ENCODE peak calls at places on chromosomes 2 and 18, in four cellular contexts. R, C, O and N are unnamed samples.
A peak's percentile ranks its signal among the peaks of the same experiment; 100 is the strongest.

GRCh38 chr2:138893746-138894145 is 113.6 kb upstream of the NXPH2 start:
- DNase-seq in C (no peak), R (no peak), O (no peak), N (no peak)

GRCh38 chr2:144477943-144478283 is 42.0 kb downstream of the ZEB2 start:
- DNase-seq in R (no peak), O (no peak), C (no peak), N (no peak)

GRCh38 chr18:63878982-63879381 is 8.5 kb upstream of the SERPINB2 start:
- DNase-seq in R (no peak), C (no peak), O (no peak), N (no peak)

GRCh38 chr2:193141998-193142397 is 947.3 kb upstream of the TMEFF2 start:
- DNase-seq in R (no peak), O (no peak), C (no peak), N (no peak)

GRCh38 chr2:98683728-98684127 is 47.2 kb downstream of the MGAT4A start:
- DNase-seq in C (no peak), R (no peak), O (no peak), N (no peak)

GRCh38 chr2:13005761-13006336 is 289.1 kb downstream of the TRIB2 start:
- DNase-seq in R (no peak), O (no peak), C (no peak), N (no peak)

GRCh38 chr2:15810451-15811150 is 129.7 kb upstream of the MYCN start:
- DNase-seq in O (no peak), R (no peak), C (no peak), N (no peak)

GRCh38 chr2:239322414-239323086 is 78.3 kb downstream of the HDAC4 start:
- DNase-seq in R (peak; percentile 18), C (no peak), O (no peak), N (no peak)

GRCh38 chr18:76371804-76372203 is 123.2 kb downstream of the ZNF516 start:
- DNase-seq in C (no peak), R (no peak), O (no peak), N (no peak)

GRCh38 chr2:27572439-27572838 is 10.4 kb upstream of the ZNF512 start:
- DNase-seq in R (no peak), O (no peak), C (no peak), N (no peak)

GRCh38 chr2:40719414-40719813 is 267.5 kb upstream of the SLC8A1 start:
- DNase-seq in R (no peak), C (no peak), O (no peak), N (no peak)

GRCh38 chr2:85248741-85249524 is 78.9 kb downstream of the TGOLN2 start:
- DNase-seq in C (no peak), R (no peak), O (no peak), N (peak; percentile 57)

GRCh38 chr2:128590309-128591021 is 271.8 kb upstream of the HS6ST1 start:
- DNase-seq in C (no peak), R (no peak), O (no peak), N (no peak)

GRCh38 chr2:22944141-22944540 is 440.8 kb upstream of the KLHL29 start:
- DNase-seq in C (no peak), O (no peak), R (no peak), N (no peak)

GRCh38 chr2:46645681-46646162 is 166.4 kb downstream of the TMEM247 start:
- DNase-seq in C (no peak), R (no peak), O (no peak), N (no peak)
- TF ChIP-seq MYC in C (no peak), R (no peak), O (no peak), N (no peak)

GRCh38 chr2:37650548-37651101 is 20.8 kb downstream of the CDC42EP3 start:
- DNase-seq in O (no peak), R (no peak), C (no peak), N (no peak)
- TF ChIP-seq USF2 in O (no peak), R (no peak), C (no peak), N (no peak)

GRCh38 chr18:57299931-57300330 is 52.4 kb upstream of the ST8SIA3 start:
- DNase-seq in R (no peak), C (no peak), O (no peak), N (no peak)

GRCh38 chr18:57297306-57297705 is 55.1 kb upstream of the ST8SIA3 start:
- DNase-seq in O (no peak), R (no peak), C (no peak), N (no peak)

GRCh38 chr18:57296336-57296735 is 56.0 kb upstream of the ST8SIA3 start:
- DNase-seq in O (no peak), R (no peak), C (no peak), N (no peak)

GRCh38 chr18:57301573-57302230 is 50.7 kb upstream of the ST8SIA3 start:
- DNase-seq in C (no peak), O (no peak), R (no peak), N (no peak)
- TF ChIP-seq CEBPB in C (no peak), O (no peak), R (no peak), N (no peak)

GRCh38 chr2:223230352-223230751 is 178.4 kb downstream of the KCNE4 start:
- DNase-seq in R (no peak), O (no peak), C (no peak), N (no peak)

GRCh38 chr2:223238301-223238700 is 186.3 kb downstream of the KCNE4 start:
- DNase-seq in O (no peak), C (no peak), R (no peak), N (no peak)

GRCh38 chr2:223232896-223233295 is 180.9 kb downstream of the KCNE4 start:
- DNase-seq in C (no peak), R (no peak), O (no peak), N (no peak)

GRCh38 chr2:223235986-223236385 is 184.0 kb downstream of the KCNE4 start:
- DNase-seq in R (no peak), O (no peak), C (no peak), N (no peak)
- TF ChIP-seq MYC in R (no peak), O (no peak), C (no peak), N (no peak)

GRCh38 chr2:54967759-54968365 is 82.4 kb downstream of the RTN4 start:
- DNase-seq in C (no peak), O (no peak), R (no peak), N (no peak)
- TF ChIP-seq USF2 in C (no peak), O (no peak), R (no peak), N (no peak)

DNA sequence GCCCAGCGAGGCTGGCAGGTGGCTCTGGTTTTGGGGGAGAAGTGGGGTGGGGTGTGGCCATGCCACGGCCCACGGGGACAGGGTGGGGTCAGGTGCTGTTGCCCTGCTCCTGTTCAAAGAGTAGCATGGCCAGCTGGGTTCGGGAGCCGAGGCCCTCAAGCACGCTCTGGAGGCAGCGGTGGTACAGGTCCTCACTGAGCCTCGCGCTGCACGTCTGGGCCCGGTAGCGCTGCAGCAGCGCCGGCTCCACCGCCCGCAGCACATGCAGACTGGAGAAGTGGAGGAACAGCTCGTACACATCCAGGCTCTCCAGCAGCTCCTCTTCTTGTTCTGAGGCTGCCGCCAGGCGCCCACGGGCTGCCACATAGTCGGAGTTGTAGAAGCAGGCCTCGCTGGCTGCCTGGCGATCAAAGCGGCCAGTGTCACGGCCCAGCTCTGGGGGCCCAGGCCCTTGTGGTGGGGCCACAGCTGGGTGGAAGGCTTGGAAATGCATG is 4.3 kb downstream of the CHPF start:
- DNase-seq in O (no peak), C (no peak), R (no peak), N (no peak)
- TF ChIP-seq CEBPB in O (no peak), C (no peak), R (no peak), N (no peak)

DNA sequence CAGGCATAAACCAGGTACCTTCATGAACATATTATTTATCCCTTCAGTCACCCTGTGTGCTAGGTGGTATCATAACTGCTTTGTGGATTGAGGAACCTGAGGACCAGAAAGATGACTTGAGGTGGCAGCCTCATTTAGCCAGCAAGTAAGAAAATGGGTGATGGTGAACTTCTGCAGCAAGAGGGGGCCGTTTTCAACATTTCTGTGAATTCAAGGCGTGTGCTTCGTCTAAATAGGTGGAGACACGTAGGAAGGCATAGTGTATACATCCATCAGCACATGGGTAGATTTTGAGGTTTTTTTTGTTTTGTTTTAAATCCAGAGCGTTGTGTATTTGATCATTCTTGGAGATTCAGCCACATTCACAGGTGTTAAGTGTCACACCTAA is 118.7 kb downstream of the SPTBN1 start:
- DNase-seq in C (no peak), R (no peak), O (no peak), N (no peak)
- TF ChIP-seq MYC in C (no peak), R (no peak), O (no peak), N (no peak)

GRCh38 chr2:62334440-62335058 is 138.6 kb downstream of the B3GNT2 start:
- DNase-seq in R (no peak), O (peak; percentile 66), C (no peak), N (no peak)

GRCh38 chr2:62337403-62337802 is 141.5 kb downstream of the B3GNT2 start:
- DNase-seq in C (no peak), R (no peak), O (no peak), N (no peak)

GRCh38 chr2:62329797-62330196 is 133.9 kb downstream of the B3GNT2 start:
- DNase-seq in C (no peak), R (no peak), O (no peak), N (no peak)

GRCh38 chr2:62330959-62331358 is 135.0 kb downstream of the B3GNT2 start:
- DNase-seq in C (no peak), R (no peak), O (no peak), N (no peak)

DNA sequence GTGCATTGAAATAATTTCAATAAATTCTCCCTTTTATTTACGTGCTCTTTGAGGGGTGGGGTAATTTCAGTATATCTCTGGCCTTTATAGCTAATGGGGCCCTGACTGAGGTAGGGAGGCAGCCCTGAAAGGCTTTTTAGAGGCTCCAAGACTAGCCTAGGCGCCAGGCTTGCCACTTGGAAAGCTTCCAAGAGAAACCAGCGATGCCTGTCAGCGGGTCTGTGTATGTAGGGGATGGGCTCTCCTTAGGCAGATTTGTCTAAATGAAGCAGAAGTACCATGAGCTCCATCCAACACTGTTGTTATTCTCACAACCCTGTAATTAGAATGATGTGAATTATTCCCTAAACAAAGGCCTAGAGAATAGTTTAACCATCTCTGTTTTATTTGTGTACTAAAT is 138.0 kb downstream of the B3GNT2 start:
- DNase-seq in R (no peak), C (no peak), O (no peak), N (no peak)
- TF ChIP-seq USF2 in R (no peak), C (no peak), O (no peak), N (no peak)